ENCODE peak calls at places on chromosomes 7 and 10, in eight cellular contexts. W is WERI-Rb-1; Y is GM12892; O is stimulated activated CD4-positive, alpha-beta T cell treated with anti-CD3 and anti-CD28 coated beads, Interleukin-15, amount 100 ng/mL, for 1 hour; G is stimulated activated CD8-positive, alpha-beta memory T cell treated with anti-CD3 and anti-CD28 coated beads, Interleukin-15, amount 100 ng/mL, for 4 hours; R is ureter; V is NCI-H1417; E is endothelial cell. P is an unnamed sample.

GRCh38 chr10:88974012-88974411 is 16.6 kb upstream of the FAS start:
- DNase-seq in R (no peak), G (no peak), O (no peak), W (no peak), E (no peak), Y (no peak), V (no peak), P (no peak)

GRCh38 chr10:88874271-88874670 is 5.8 kb upstream of the STAMBPL1 start:
- DNase-seq in V (no peak), E (no peak), R (no peak), W (no peak), Y (no peak), G (no peak), O (no peak), P (no peak)

GRCh38 chr7:7667187-7667586 is 26.6 kb downstream of the UMAD1 start:
- DNase-seq in V (no peak), W (peak), G (no peak), Y (no peak), R (no peak), E (no peak), O (no peak), P (no peak)

GRCh38 chr10:29820890-29821398 is 186.2 kb upstream of the SVIL start:
- DNase-seq in Y (no peak), W (no peak), E (no peak), V (no peak), O (no peak), R (peak), G (no peak), P (no peak)

GRCh38 chr7:19491821-19492452 is 216.9 kb downstream of the POLR1F start:
- DNase-seq in G (no peak), W (no peak), E (no peak), O (no peak), R (no peak), V (peak), Y (no peak), P (no peak)

GRCh38 chr10:49620841-49621378 is 7.1 kb downstream of the CHAT start:
- DNase-seq in G (no peak), W (peak), O (no peak), R (no peak), Y (no peak), V (no peak), E (no peak), P (peak)

GRCh38 chr10:22550732-22551131 is 163.6 kb downstream of the PIP4K2A start:
- DNase-seq in V (no peak), G (peak), Y (no peak), W (peak), E (peak), O (peak), R (no peak), P (peak)

GRCh38 chr10:50063100-50063499 is 4.7 kb upstream of the WASHC2A start:
- DNase-seq in Y (no peak), W (no peak), V (no peak), G (no peak), E (peak), O (no peak), R (no peak), P (no peak)

GRCh38 chr7:28024786-28025334 is 155.7 kb downstream of the JAZF1 start:
- DNase-seq in W (no peak), V (no peak), G (no peak), O (no peak), Y (no peak), E (no peak), R (no peak), P (no peak)

GRCh38 chr7:133044722-133045473 is 37.0 kb downstream of the CHCHD3 start:
- DNase-seq in G (no peak), Y (no peak), E (peak), V (no peak), W (peak), R (no peak), O (no peak), P (no peak)

GRCh38 chr7:18861514-18861913 is 255.9 kb downstream of the TWIST1 start:
- DNase-seq in G (no peak), E (no peak), R (no peak), V (no peak), Y (no peak), O (no peak), W (no peak), P (no peak)

GRCh38 chr10:84352251-84352842 is 24.0 kb downstream of the CCSER2 start:
- DNase-seq in O (peak), R (peak), V (peak), G (peak), E (peak), Y (peak), W (peak), P (peak)

GRCh38 chr10:122986340-122986739 is 6.1 kb downstream of the PSTK start:
- DNase-seq in G (no peak), E (no peak), Y (no peak), O (no peak), V (no peak), W (no peak), R (no peak), P (no peak)

GRCh38 chr7:84110400-84110799 is 84.2 kb downstream of the SEMA3A start:
- DNase-seq in V (no peak), W (no peak), Y (no peak), G (no peak), O (no peak), R (no peak), E (no peak), P (no peak)

GRCh38 chr10:3312403-3312802 is 139.8 kb upstream of the PITRM1 start:
- DNase-seq in G (no peak), R (no peak), Y (no peak), O (no peak), E (no peak), W (no peak), V (no peak), P (no peak)

GRCh38 chr10:79331226-79331625 is 16.0 kb upstream of the PPIF start:
- DNase-seq in G (no peak), W (no peak), O (no peak), V (no peak), E (no peak), Y (no peak), R (no peak), P (peak)

GRCh38 chr7:50332241-50333176 is 28.0 kb downstream of the IKZF1 start:
- DNase-seq in R (no peak), Y (no peak), G (no peak), O (no peak), V (no peak), E (no peak), W (no peak), P (no peak)

GRCh38 chr7:69256634-69257081 is 341.6 kb upstream of the AUTS2 start:
- DNase-seq in E (no peak), W (no peak), V (no peak), R (peak), Y (no peak), G (no peak), O (no peak), P (no peak)

GRCh38 chr10:71742301-71743098 is 22.9 kb upstream of the C10orf105 start:
- DNase-seq in E (no peak), Y (no peak), G (no peak), W (no peak), R (no peak), O (no peak), V (no peak), P (no peak)

GRCh38 chr7:151744656-151745055 is 132.3 kb downstream of the PRKAG2 start:
- DNase-seq in V (no peak), O (no peak), Y (no peak), G (no peak), E (no peak), W (no peak), R (no peak), P (no peak)

GRCh38 chr10:88781206-88781605 is 21.3 kb upstream of the LIPM start:
- DNase-seq in W (no peak), V (no peak), E (no peak), G (no peak), R (no peak), Y (no peak), O (no peak), P (no peak)

GRCh38 chr7:129843982-129844840 is 108.5 kb downstream of the UBE2H start:
- DNase-seq in W (no peak), V (peak), Y (no peak), G (no peak), O (no peak), R (no peak), E (no peak), P (no peak)

GRCh38 chr7:95730493-95731280 is 41.7 kb upstream of the DYNC1I1 start:
- DNase-seq in V (no peak), R (no peak), Y (no peak), G (no peak), E (no peak), O (no peak), W (no peak), P (no peak)

GRCh38 chr7:43747703-43748102 is 10.8 kb upstream of the BLVRA start:
- DNase-seq in O (no peak), Y (no peak), E (no peak), R (no peak), V (no peak), W (no peak), G (no peak), P (no peak)

GRCh38 chr7:75987026-75987804 is 7.2 kb downstream of the TMEM120A start:
- DNase-seq in V (no peak), G (no peak), O (no peak), R (no peak), E (no peak), Y (no peak), W (no peak), P (no peak)

GRCh38 chr7:117673839-117674238 is 194.0 kb downstream of the CFTR start:
- DNase-seq in G (no peak), E (no peak), O (no peak), V (no peak), W (no peak), Y (no peak), R (no peak), P (no peak)

GRCh38 chr10:88525371-88526079 is 57.6 kb downstream of the RNLS start:
- DNase-seq in V (no peak), G (no peak), O (no peak), E (no peak), Y (no peak), W (no peak), R (peak), P (no peak)

GRCh38 chr10:50515420-50515819 is 108.3 kb downstream of the SGMS1 start:
- DNase-seq in Y (no peak), G (no peak), W (no peak), O (no peak), V (no peak), R (no peak), E (no peak), P (no peak)

GRCh38 chr7:156437021-156437614 is 203.5 kb upstream of the RNF32 start:
- DNase-seq in Y (no peak), G (no peak), V (no peak), E (no peak), R (no peak), W (no peak), O (no peak), P (no peak)

GRCh38 chr10:34156781-34157425 is 658.2 kb downstream of the PARD3 start:
- DNase-seq in V (no peak), E (no peak), O (no peak), R (no peak), Y (no peak), W (no peak), G (no peak), P (no peak)

GRCh38 chr10:34178756-34179155 is 636.3 kb downstream of the PARD3 start:
- DNase-seq in E (no peak), V (no peak), Y (no peak), R (no peak), O (no peak), G (no peak), W (no peak), P (no peak)

GRCh38 chr10:71262027-71262426 is 49.7 kb downstream of the UNC5B start:
- DNase-seq in G (no peak), E (no peak), O (no peak), Y (no peak), W (no peak), R (no peak), V (peak), P (no peak)

GRCh38 chr7:77378584-77378983 is 37.6 kb downstream of the GSAP start:
- DNase-seq in E (no peak), G (no peak), R (no peak), Y (no peak), O (no peak), V (no peak), W (no peak), P (no peak)

P was measured in activated naive CD4-positive, alpha-beta T cell treated with anti-CD3 and anti-CD28 coated beads, Interleukin-2, amount 50 U/mL, for 72 hours.